ENCODE peak calls at places on chromosomes 6 and 20, in six cellular contexts. One of them, this sample, is unnamed.

GRCh38 chr20:51531141-51531710 is 11.3 kb downstream of the NFATC2 start:
- DNase-seq in HFFc6: no peak
- DNase-seq in NCI-H345: peak; percentile 63
- DNase-seq in A172: peak; percentile 71
- DNase-seq in GDM1: no peak
- DNase-seq in amniotic stem cell: no peak
- DNase-seq in this sample: no peak

GRCh38 chr20:38217791-38218565 is 42.6 kb downstream of the KIAA1755 start:
- DNase-seq in HFFc6: peak; percentile 95
- DNase-seq in NCI-H345: no peak
- DNase-seq in A172: peak; percentile 95
- DNase-seq in GDM1: no peak
- DNase-seq in amniotic stem cell: peak; percentile 96
- DNase-seq in this sample: peak; percentile 25

GRCh38 chr6:97394160-97394748 is 111.2 kb upstream of the MMS22L start:
- DNase-seq in HFFc6: peak; percentile 52
- DNase-seq in NCI-H345: peak; percentile 70
- DNase-seq in A172: peak; percentile 54
- DNase-seq in GDM1: peak; percentile 40
- DNase-seq in amniotic stem cell: peak; percentile 2
- DNase-seq in this sample: no peak

GRCh38 chr20:45970646-45971424 is 1.2 kb downstream of the ZNF335 start:
- DNase-seq in HFFc6: peak; percentile 11
- DNase-seq in NCI-H345: no peak
- DNase-seq in A172: no peak
- DNase-seq in GDM1: no peak
- DNase-seq in amniotic stem cell: no peak
- DNase-seq in this sample: no peak

GRCh38 chr6:37641546-37641945 is 56.1 kb downstream of the MDGA1 start:
- DNase-seq in HFFc6: no peak
- DNase-seq in NCI-H345: no peak
- DNase-seq in A172: no peak
- DNase-seq in GDM1: no peak
- DNase-seq in amniotic stem cell: no peak
- DNase-seq in this sample: no peak

GRCh38 chr6:5139828-5140771 is 55.0 kb downstream of the PPP1R3G start:
- DNase-seq in HFFc6: no peak
- DNase-seq in NCI-H345: no peak
- DNase-seq in A172: no peak
- DNase-seq in GDM1: no peak
- DNase-seq in amniotic stem cell: no peak
- DNase-seq in this sample: no peak

GRCh38 chr6:13873288-13874190 is 51.2 kb upstream of the RNF182 start:
- DNase-seq in HFFc6: peak; percentile 11
- DNase-seq in NCI-H345: peak; percentile 56
- DNase-seq in A172: peak; percentile 33
- DNase-seq in GDM1: no peak
- DNase-seq in amniotic stem cell: no peak
- DNase-seq in this sample: peak; percentile 95

GRCh38 chr20:18180815-18181214 is 43.2 kb downstream of the KAT14 start:
- DNase-seq in HFFc6: no peak
- DNase-seq in NCI-H345: no peak
- DNase-seq in A172: no peak
- DNase-seq in GDM1: no peak
- DNase-seq in amniotic stem cell: no peak
- DNase-seq in this sample: no peak

GRCh38 chr6:104418125-104418524 is 441.6 kb downstream of the HACE1 start:
- DNase-seq in HFFc6: no peak
- DNase-seq in NCI-H345: no peak
- DNase-seq in A172: no peak
- DNase-seq in GDM1: peak; percentile 41
- DNase-seq in amniotic stem cell: no peak
- DNase-seq in this sample: no peak